ENCODE peak calls at places on chromosomes 3 and 15, in four cellular contexts. One of them, this sample, is unnamed.
A peak's percentile ranks its signal among the peaks of the same experiment; 100 is the strongest.

GRCh38 chr3:27324695-27325094 is 44.5 kb downstream of the NEK10 start:
- DNase-seq in IMR-90: no peak
- DNase-seq in CD8-positive, alpha-beta memory T cell: no peak
- DNase-seq in K562: no peak
- DNase-seq in this sample: no peak

GRCh38 chr3:187738089-187738399 is 7.2 kb downstream of the BCL6 start:
- DNase-seq in IMR-90: no peak
- DNase-seq in CD8-positive, alpha-beta memory T cell: no peak
- DNase-seq in K562: no peak
- DNase-seq in this sample: no peak

GRCh38 chr3:138043266-138044029 is 33.5 kb downstream of the CLDN18 start:
- DNase-seq in IMR-90: peak; percentile 93
- DNase-seq in CD8-positive, alpha-beta memory T cell: no peak
- DNase-seq in K562: no peak
- DNase-seq in this sample: no peak

GRCh38 chr3:29612536-29612935 is 331.7 kb downstream of the RBMS3 start:
- DNase-seq in IMR-90: no peak
- DNase-seq in CD8-positive, alpha-beta memory T cell: no peak
- DNase-seq in K562: no peak
- DNase-seq in this sample: no peak

GRCh38 chr3:67858492-67858891 is 204.1 kb upstream of the SUCLG2 start:
- DNase-seq in IMR-90: no peak
- DNase-seq in CD8-positive, alpha-beta memory T cell: no peak
- DNase-seq in K562: no peak
- DNase-seq in this sample: no peak

GRCh38 chr3:180570238-180570637 is 31.7 kb upstream of the TTC14 start:
- DNase-seq in IMR-90: no peak
- DNase-seq in CD8-positive, alpha-beta memory T cell: no peak
- DNase-seq in K562: no peak
- DNase-seq in this sample: no peak

GRCh38 chr15:35519536-35520149 is 26.3 kb downstream of the DPH6 start:
- DNase-seq in IMR-90: peak; percentile 64
- DNase-seq in CD8-positive, alpha-beta memory T cell: peak; percentile 31
- DNase-seq in K562: no peak
- DNase-seq in this sample: no peak

GRCh38 chr3:27165348-27165747 is 203.8 kb downstream of the NEK10 start:
- DNase-seq in IMR-90: peak; percentile 42
- DNase-seq in CD8-positive, alpha-beta memory T cell: no peak
- DNase-seq in K562: no peak
- DNase-seq in this sample: no peak

GRCh38 chr15:25887870-25888269 is 24.7 kb upstream of the ATP10A start:
- DNase-seq in IMR-90: no peak
- DNase-seq in CD8-positive, alpha-beta memory T cell: no peak
- DNase-seq in K562: no peak
- DNase-seq in this sample: no peak

GRCh38 chr3:102096066-102096465 is 246.8 kb downstream of the NFKBIZ start:
- DNase-seq in IMR-90: no peak
- DNase-seq in CD8-positive, alpha-beta memory T cell: no peak
- DNase-seq in K562: no peak
- DNase-seq in this sample: no peak

GRCh38 chr3:80285370-80285769 is 517.6 kb upstream of the ROBO1 start:
- DNase-seq in IMR-90: no peak
- DNase-seq in CD8-positive, alpha-beta memory T cell: no peak
- DNase-seq in K562: no peak
- DNase-seq in this sample: no peak

GRCh38 chr3:153840487-153840886 is 280.7 kb upstream of the ARHGEF26 start:
- DNase-seq in IMR-90: no peak
- DNase-seq in CD8-positive, alpha-beta memory T cell: no peak
- DNase-seq in K562: no peak
- DNase-seq in this sample: no peak

GRCh38 chr15:39589815-39590644 is 9.2 kb downstream of the THBS1 start:
- DNase-seq in IMR-90: peak; percentile 36
- DNase-seq in CD8-positive, alpha-beta memory T cell: no peak
- DNase-seq in K562: no peak
- DNase-seq in this sample: no peak

GRCh38 chr3:76482510-76482909 is 557.4 kb upstream of the ROBO2 start:
- DNase-seq in IMR-90: no peak
- DNase-seq in CD8-positive, alpha-beta memory T cell: no peak
- DNase-seq in K562: no peak
- DNase-seq in this sample: no peak

GRCh38 chr15:31574761-31575160 is 248.1 kb downstream of the KLF13 start:
- DNase-seq in IMR-90: no peak
- DNase-seq in CD8-positive, alpha-beta memory T cell: no peak
- DNase-seq in K562: no peak
- DNase-seq in this sample: no peak

GRCh38 chr3:52827866-52828376 is 2.6 kb downstream of the ITIH4 start:
- DNase-seq in IMR-90: no peak
- DNase-seq in CD8-positive, alpha-beta memory T cell: no peak
- DNase-seq in K562: no peak
- DNase-seq in this sample: no peak

GRCh38 chr15:63507878-63508818 is 3.8 kb downstream of the USP3 start:
- DNase-seq in IMR-90: no peak
- DNase-seq in CD8-positive, alpha-beta memory T cell: no peak
- DNase-seq in K562: no peak
- DNase-seq in this sample: no peak

GRCh38 chr3:63042866-63043265 is 167.7 kb upstream of the CADPS start:
- DNase-seq in IMR-90: no peak
- DNase-seq in CD8-positive, alpha-beta memory T cell: no peak
- DNase-seq in K562: no peak
- DNase-seq in this sample: no peak

GRCh38 chr3:5275529-5275928 is 88.0 kb downstream of the EDEM1 start:
- DNase-seq in IMR-90: peak; percentile 37
- DNase-seq in CD8-positive, alpha-beta memory T cell: no peak
- DNase-seq in K562: no peak
- DNase-seq in this sample: no peak

GRCh38 chr3:128607710-128608048 is 42.9 kb downstream of the RPN1 start:
- DNase-seq in IMR-90: no peak
- DNase-seq in CD8-positive, alpha-beta memory T cell: no peak
- DNase-seq in K562: no peak
- DNase-seq in this sample: no peak
- H3K4me3 ChIP-seq in IMR-90: no peak overlapping the region
- H3K4me3 ChIP-seq in CD8-positive, alpha-beta memory T cell: peak overlapping the region; percentile 61
- H3K4me3 ChIP-seq in K562: no peak overlapping the region
- H3K4me3 ChIP-seq in this sample: peak overlapping the region; percentile 46

DNA sequence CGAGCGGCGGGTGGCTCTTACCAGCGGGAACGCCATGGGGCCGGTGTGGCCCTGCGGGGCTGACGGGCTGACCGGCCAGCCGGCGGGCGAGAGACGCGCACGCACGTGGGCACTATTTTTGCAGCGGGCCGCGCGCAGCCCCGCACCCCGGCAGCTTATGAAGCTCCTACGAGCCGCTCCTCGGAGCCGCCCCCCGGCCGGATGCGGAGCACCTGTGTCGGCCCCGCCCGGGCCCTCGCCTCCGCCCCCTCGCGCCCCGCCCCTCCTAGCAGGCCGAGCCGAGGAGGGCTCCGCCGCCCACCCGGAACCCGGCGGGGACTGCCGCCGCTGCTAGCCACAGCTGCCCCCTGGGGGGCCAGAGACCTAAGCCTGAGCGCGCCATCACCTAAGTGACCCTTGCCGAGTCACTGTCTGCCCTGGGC is 683 bp upstream of the CPEB1 start:
- DNase-seq in IMR-90: no peak
- DNase-seq in CD8-positive, alpha-beta memory T cell: peak; percentile 64
- DNase-seq in K562: peak; percentile 83
- DNase-seq in this sample: no peak
- H3K27me3 ChIP-seq in IMR-90: peaks cover 45% of the 10 kb centered on the region
- H3K27me3 ChIP-seq in CD8-positive, alpha-beta memory T cell: peaks cover 10% of the 10 kb centered on the region
- H3K27me3 ChIP-seq in K562: no peaks in the 10 kb centered on the region
- H3K27me3 ChIP-seq in this sample: peaks cover 21% of the 10 kb centered on the region

GRCh38 chr3:161035711-161036110 is 69.4 kb downstream of the B3GALNT1 start:
- DNase-seq in IMR-90: no peak
- DNase-seq in CD8-positive, alpha-beta memory T cell: no peak
- DNase-seq in K562: no peak
- DNase-seq in this sample: no peak
- H3K27ac ChIP-seq in IMR-90: no peak overlapping the region
- H3K27ac ChIP-seq in CD8-positive, alpha-beta memory T cell: no peak overlapping the region
- H3K27ac ChIP-seq in K562: no peak overlapping the region
- H3K27ac ChIP-seq in this sample: no peak overlapping the region

DNA sequence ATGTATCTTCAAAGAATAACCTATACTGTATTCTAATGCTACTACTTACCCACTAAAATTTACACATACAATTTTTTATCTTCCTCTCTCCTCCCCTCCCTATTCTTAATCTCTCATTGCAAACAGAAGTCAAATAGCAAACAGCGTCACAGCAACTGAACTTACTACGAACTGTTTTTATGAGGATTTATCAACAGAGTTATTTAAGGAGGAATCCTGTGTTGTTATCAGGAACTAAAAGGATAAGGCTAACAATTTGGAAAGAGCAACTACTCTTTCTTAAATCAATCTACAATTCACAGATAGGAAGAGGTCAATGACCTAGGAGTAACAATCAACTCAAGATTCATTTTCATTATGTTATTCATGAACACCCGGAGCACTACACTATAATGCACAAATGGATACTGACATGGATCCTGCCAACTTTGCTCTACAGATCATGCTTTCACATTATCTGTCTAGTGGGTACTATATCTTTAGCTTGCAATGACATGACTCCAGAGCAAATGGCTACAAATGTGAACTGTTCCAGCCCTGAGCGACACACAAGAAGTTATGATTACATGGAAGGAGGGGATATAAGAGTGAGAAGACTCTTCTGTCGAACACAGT is 971 bp downstream of the FGF7 start:
- DNase-seq in IMR-90: no peak
- DNase-seq in CD8-positive, alpha-beta memory T cell: no peak
- DNase-seq in K562: no peak
- DNase-seq in this sample: no peak
- H3K4me3 ChIP-seq in IMR-90: peak overlapping the region; percentile 94
- H3K4me3 ChIP-seq in CD8-positive, alpha-beta memory T cell: no peak overlapping the region
- H3K4me3 ChIP-seq in K562: no peak overlapping the region
- H3K4me3 ChIP-seq in this sample: no peak overlapping the region

GRCh38 chr3:55484741-55485207 is 2.3 kb downstream of the WNT5A start:
- DNase-seq in IMR-90: no peak
- DNase-seq in CD8-positive, alpha-beta memory T cell: no peak
- DNase-seq in K562: no peak
- DNase-seq in this sample: no peak
- H3K27me3 ChIP-seq in IMR-90: no peaks in the 10 kb centered on the region
- H3K27me3 ChIP-seq in CD8-positive, alpha-beta memory T cell: peaks cover 4% of the 10 kb centered on the region
- H3K27me3 ChIP-seq in K562: no peaks in the 10 kb centered on the region
- H3K27me3 ChIP-seq in this sample: peaks cover 49% of the 10 kb centered on the region

This sample was measured in iPS DF 6.9.